ENCODE peak calls at places on chromosomes 16 and 17, in nine cellular contexts. T, M, W, H, N, I, Q, E and A are unnamed samples.
A peak's percentile ranks its signal among the peaks of the same experiment; 100 is the strongest.

GRCh38 chr17:42399948-42400843 is 12.0 kb upstream of the STAT3 start:
- DNase-seq in T (no peak), Q (peak; percentile 53), M (no peak), N (no peak), I (no peak), W (no peak), H (no peak), E (no peak), A (no peak)

GRCh38 chr17:83077411-83077810 is 2.0 kb upstream of the METRNL start:
- DNase-seq in I (no peak), H (no peak), T (no peak), W (no peak), N (no peak), Q (no peak), E (no peak), M (no peak), A (no peak)

GRCh38 chr16:28308794-28309535 is 16.6 kb downstream of the SBK1 start:
- DNase-seq in I (no peak), Q (no peak), H (no peak), T (no peak), W (no peak), N (no peak), E (peak; percentile 49), M (no peak), A (no peak)

GRCh38 chr17:71987634-71988033 is 133.2 kb upstream of the SOX9 start:
- DNase-seq in Q (no peak), I (no peak), N (no peak), E (no peak), M (no peak), H (no peak), T (no peak), W (no peak), A (no peak)

GRCh38 chr16:73572135-73572534 is 524.2 kb upstream of the ZFHX3 start:
- DNase-seq in M (no peak), N (no peak), T (peak; percentile 35), I (peak; percentile 54), W (no peak), Q (peak; percentile 51), E (peak; percentile 48), H (peak; percentile 60), A (no peak)

GRCh38 chr16:87443964-87444363 is 48.9 kb downstream of the ZCCHC14 start:
- DNase-seq in I (no peak), E (no peak), W (no peak), M (no peak), Q (no peak), N (no peak), T (no peak), H (no peak), A (no peak)

GRCh38 chr16:54436342-54436741 is 149.8 kb upstream of the IRX3 start:
- DNase-seq in Q (no peak), M (no peak), I (no peak), T (no peak), W (no peak), N (no peak), E (no peak), H (no peak), A (no peak)

GRCh38 chr17:45394913-45395568 is 37.6 kb downstream of the ARHGAP27 start:
- DNase-seq in I (peak; percentile 73), W (no peak), H (peak; percentile 59), N (peak; percentile 86), E (peak; percentile 54), T (peak; percentile 70), Q (peak; percentile 97), M (peak; percentile 95), A (peak; percentile 79)

GRCh38 chr17:64042700-64043485 is 22.5 kb upstream of the ICAM2 start:
- DNase-seq in M (no peak), T (no peak), H (no peak), N (no peak), Q (no peak), E (no peak), W (no peak), I (no peak), A (peak; percentile 79)

GRCh38 chr17:80755650-80756405 is 211.2 kb downstream of the RPTOR start:
- DNase-seq in W (no peak), M (no peak), I (no peak), H (no peak), Q (peak; percentile 62), T (no peak), E (no peak), N (no peak), A (no peak)

GRCh38 chr17:81915331-81915730 is 2.6 kb downstream of the SIRT7 start:
- DNase-seq in W (no peak), Q (no peak), E (no peak), T (no peak), I (no peak), H (no peak), N (no peak), M (no peak), A (no peak)

GRCh38 chr17:8310601-8311123 is 621 bp downstream of the ARHGEF15 start:
- DNase-seq in H (no peak), T (no peak), Q (no peak), E (peak; percentile 46), I (no peak), N (no peak), M (no peak), W (no peak), A (no peak)

GRCh38 chr17:52027081-52027480 is 131.4 kb downstream of the CA10 start:
- DNase-seq in Q (peak; percentile 12), W (no peak), E (no peak), H (no peak), T (no peak), M (no peak), I (no peak), N (no peak), A (no peak)

GRCh38 chr17:57940653-57941329 is 14.4 kb downstream of the CUEDC1 start:
- DNase-seq in E (no peak), N (no peak), I (peak; percentile 38), M (no peak), W (no peak), T (no peak), Q (no peak), H (no peak), A (no peak)

GRCh38 chr16:85461814-85462404 is 151.2 kb upstream of the GSE1 start:
- DNase-seq in N (no peak), W (no peak), M (no peak), H (peak; percentile 33), I (no peak), T (peak; percentile 34), Q (peak; percentile 80), E (no peak), A (peak; percentile 68)

GRCh38 chr17:43853546-43853945 is 6.6 kb downstream of the CD300LG start:
- DNase-seq in H (no peak), N (no peak), M (no peak), Q (no peak), W (no peak), I (no peak), E (no peak), T (no peak), A (no peak)

DNA sequence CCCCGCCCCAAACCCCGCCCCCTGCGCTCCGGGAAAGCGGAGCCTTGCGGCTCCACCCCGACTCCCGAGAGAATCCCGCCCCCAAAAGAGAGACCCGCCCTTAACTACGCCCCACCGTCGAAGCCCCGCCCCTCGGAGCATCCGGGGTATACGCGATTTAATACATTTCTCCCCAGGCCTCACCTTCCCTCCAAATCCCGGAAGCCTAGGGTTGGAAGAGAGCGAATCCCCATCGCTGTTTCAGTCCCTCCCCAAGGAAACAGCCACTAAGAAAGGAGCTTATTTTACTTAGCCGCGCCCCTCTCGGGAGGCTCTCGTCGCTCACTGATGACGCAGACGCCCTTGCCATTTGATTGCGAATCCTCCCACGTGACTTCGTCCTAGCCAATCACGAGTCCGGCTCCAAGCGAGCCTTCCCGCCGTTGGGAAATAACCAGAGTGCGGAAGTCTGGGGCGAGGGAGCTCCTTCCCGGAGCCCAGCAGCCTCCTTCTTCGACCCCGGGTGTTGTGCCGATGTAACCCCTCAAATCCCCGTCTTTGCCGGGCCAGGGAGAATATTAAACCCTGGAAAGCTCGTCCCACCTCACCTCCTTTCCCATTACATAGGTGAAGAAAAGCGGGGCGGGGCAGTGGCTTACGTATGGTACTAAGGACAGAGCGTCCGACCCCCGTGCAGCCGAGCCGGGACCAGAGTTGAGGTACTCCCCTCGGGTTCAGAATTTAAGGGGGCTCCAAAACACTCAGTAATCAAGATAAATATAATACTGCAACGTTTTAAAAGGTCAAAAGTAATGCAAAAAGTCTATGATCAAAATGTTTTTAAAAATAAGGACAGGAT is 461 bp upstream of the FDXR start:
- DNase-seq in I (peak; percentile 100), T (peak; percentile 100), Q (peak; percentile 100), M (peak; percentile 100), N (peak; percentile 100), H (peak; percentile 99), W (peak; percentile 98), E (peak; percentile 99), A (peak; percentile 100)
- H3K4me1 ChIP-seq in I (peaks cover 64% of the 10 kb centered on the region), T (peaks cover 5% of the 10 kb centered on the region), Q (peaks cover 9% of the 10 kb centered on the region), M (peaks cover 22% of the 10 kb centered on the region), N (peaks cover 30% of the 10 kb centered on the region), H (peaks cover 25% of the 10 kb centered on the region), W (peaks cover 41% of the 10 kb centered on the region), E (peaks cover 41% of the 10 kb centered on the region), A (peaks cover 17% of the 10 kb centered on the region)

DNA sequence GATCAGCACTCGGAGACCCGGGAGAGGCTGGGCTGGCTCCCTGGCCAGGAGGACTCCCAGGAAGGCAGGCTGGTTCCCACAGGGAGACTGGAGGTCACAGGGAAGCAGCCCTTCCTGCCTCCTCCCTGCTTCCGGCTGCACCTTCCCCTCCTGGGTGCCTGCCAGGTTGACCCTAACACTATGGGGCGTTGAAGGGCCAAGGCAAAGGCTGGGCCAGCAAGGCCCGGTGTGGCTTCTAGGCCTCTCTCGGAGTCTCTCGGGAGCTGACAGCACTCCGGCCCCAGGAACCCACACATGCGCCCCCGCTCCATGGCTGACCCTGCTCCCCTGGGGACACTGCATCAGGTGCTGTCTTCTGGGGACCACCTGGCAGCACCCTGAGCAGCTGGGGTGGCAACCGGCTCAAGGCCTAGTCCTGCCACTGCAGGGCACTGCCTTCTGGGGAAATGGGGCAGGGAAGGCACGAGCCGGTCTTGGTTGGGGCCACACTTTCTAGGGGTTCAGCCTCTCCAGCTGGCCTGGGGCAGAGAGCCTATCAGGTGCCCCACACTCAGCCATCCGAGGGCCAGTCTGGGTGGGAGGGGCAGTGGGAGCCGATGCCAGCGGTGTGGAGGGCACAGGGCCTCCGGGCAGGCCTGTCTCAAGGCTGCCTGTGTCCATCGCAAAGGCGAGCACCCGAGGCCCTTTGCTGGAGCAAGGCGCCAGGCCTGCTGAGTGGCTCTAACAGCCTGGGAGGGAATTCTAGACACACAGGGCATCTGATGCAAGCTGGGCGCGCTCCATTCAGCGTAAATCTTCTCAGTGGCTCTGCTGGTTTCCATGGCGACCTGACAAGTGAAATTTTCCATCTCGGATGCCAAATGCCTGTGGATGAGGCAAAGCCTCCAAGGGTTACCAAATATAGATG is 5.6 kb upstream of the MTSS2 start:
- DNase-seq in Q (no peak), W (no peak), H (peak; percentile 76), I (peak; percentile 54), M (no peak), N (no peak), T (peak; percentile 58), E (peak; percentile 68), A (peak; percentile 73)
- H3K4me1 ChIP-seq in Q (peaks cover 31% of the 10 kb centered on the region), W (peaks cover 100% of the 10 kb centered on the region), H (peaks cover 99% of the 10 kb centered on the region), I (peaks cover 20% of the 10 kb centered on the region), M (peaks cover 97% of the 10 kb centered on the region), N (peaks cover 100% of the 10 kb centered on the region), T (peaks cover 31% of the 10 kb centered on the region), E (peaks cover 100% of the 10 kb centered on the region), A (peaks cover 73% of the 10 kb centered on the region)

GRCh38 chr16:31507929-31508705 is at the start of gene RUSF1:
- DNase-seq in E (peak; percentile 93), T (peak; percentile 93), W (peak; percentile 63), I (peak; percentile 94), H (peak; percentile 92), N (peak; percentile 95), Q (peak; percentile 96), M (peak; percentile 72), A (peak; percentile 89)
- H3K4me1 ChIP-seq in E (peaks cover 71% of the 10 kb centered on the region), T (peaks cover 7% of the 10 kb centered on the region), W (peaks cover 38% of the 10 kb centered on the region), I (peaks cover 28% of the 10 kb centered on the region), H (peaks cover 47% of the 10 kb centered on the region), N (peaks cover 31% of the 10 kb centered on the region), Q (peaks cover 15% of the 10 kb centered on the region), M (peaks cover 14% of the 10 kb centered on the region), A (peaks cover 2% of the 10 kb centered on the region)

GRCh38 chr17:17727111-17727659 is 45.9 kb downstream of the RAI1 start:
- DNase-seq in E (no peak), N (no peak), T (no peak), W (no peak), I (no peak), H (no peak), Q (no peak), M (no peak), A (no peak)
- H3K4me1 ChIP-seq in E (peaks cover 80% of the 10 kb centered on the region), N (peaks cover 82% of the 10 kb centered on the region), T (no peaks in the 10 kb centered on the region), W (peaks cover 100% of the 10 kb centered on the region), I (peaks cover 10% of the 10 kb centered on the region), H (peaks cover 49% of the 10 kb centered on the region), Q (peaks cover 24% of the 10 kb centered on the region), M (peaks cover 66% of the 10 kb centered on the region), A (peaks cover 7% of the 10 kb centered on the region)